ENCODE peak calls at places on chromosomes 7 and 10, in seven cellular contexts. N is breast epithelium, C is lower lobe of right lung, P is mesendoderm, T is right atrium auricular region, M is HCT116, G is Caco-2. F is an unnamed sample.

GRCh38 chr7:1377111-1377909 is 82.0 kb downstream of the MICALL2 start:
- DNase-seq in N (no peak), C (no peak), P (no peak), T (no peak), M (no peak), G (no peak), F (no peak)

GRCh38 chr10:122344741-122345258 is 29.7 kb upstream of the PLEKHA1 start:
- DNase-seq in N (no peak), C (no peak), P (no peak), T (no peak), M (peak; percentile 46), G (no peak), F (no peak)

GRCh38 chr7:130491841-130492518 is at the start of gene MEST:
- DNase-seq in N (no peak), C (peak; percentile 43), P (no peak), T (no peak), M (no peak), G (no peak), F (no peak)

GRCh38 chr10:117899181-117899683 is 147.5 kb downstream of the RAB11FIP2 start:
- DNase-seq in N (no peak), C (no peak), P (no peak), T (no peak), M (no peak), G (no peak), F (no peak)

GRCh38 chr7:100957832-100958421 is 8.6 kb downstream of the MUC3A start:
- DNase-seq in N (no peak), C (no peak), P (no peak), T (no peak), M (no peak), G (no peak), F (no peak)

GRCh38 chr10:67017218-67017617 is 91.4 kb downstream of the LRRTM3 start:
- DNase-seq in N (no peak), C (no peak), P (no peak), T (no peak), M (no peak), G (no peak), F (no peak)

GRCh38 chr7:43077732-43078391 is 34.6 kb upstream of the HECW1 start:
- DNase-seq in N (no peak), C (no peak), P (peak; percentile 87), T (no peak), M (peak; percentile 59), G (peak; percentile 29), F (no peak)

GRCh38 chr7:94633025-94633341 is 22.9 kb downstream of the SGCE start:
- DNase-seq in N (no peak), C (no peak), P (no peak), T (no peak), M (no peak), G (no peak), F (no peak)

GRCh38 chr7:127882313-127882920 is 148.8 kb downstream of the LRRC4 start:
- DNase-seq in N (no peak), C (no peak), P (no peak), T (no peak), M (no peak), G (no peak), F (no peak)

GRCh38 chr7:102434039-102434481 is 685 bp downstream of the ORAI2 start:
- DNase-seq in N (no peak), C (no peak), P (no peak), T (no peak), M (no peak), G (no peak), F (no peak)

GRCh38 chr7:48938539-48938938 is 14.2 kb downstream of the CDC14C start:
- DNase-seq in N (no peak), C (no peak), P (no peak), T (peak; percentile 65), M (no peak), G (no peak), F (no peak)

GRCh38 chr10:124636271-124636993 is 107.7 kb downstream of the FAM53B start:
- DNase-seq in N (no peak), C (no peak), P (no peak), T (no peak), M (no peak), G (no peak), F (no peak)

GRCh38 chr10:45368181-45368580 is 5.8 kb upstream of the ALOX5 start:
- DNase-seq in N (no peak), C (no peak), P (no peak), T (no peak), M (no peak), G (no peak), F (no peak)

GRCh38 chr10:96740579-96741281 is 20.4 kb upstream of the PIK3AP1 start:
- DNase-seq in N (no peak), C (peak; percentile 87), P (no peak), T (peak; percentile 65), M (no peak), G (no peak), F (no peak)

GRCh38 chr10:88272186-88272585 is 310.9 kb downstream of the RNLS start:
- DNase-seq in N (no peak), C (no peak), P (no peak), T (no peak), M (no peak), G (no peak), F (no peak)

GRCh38 chr7:29588212-29588611 is 24.6 kb downstream of the PRR15 start:
- DNase-seq in N (no peak), C (no peak), P (no peak), T (no peak), M (no peak), G (no peak), F (no peak)

GRCh38 chr10:121608669-121609190 is 10.5 kb upstream of the FGFR2 start:
- DNase-seq in N (peak; percentile 75), C (peak; percentile 66), P (peak; percentile 46), T (no peak), M (peak; percentile 43), G (peak; percentile 74), F (no peak)

GRCh38 chr7:95776561-95777185 is 4.3 kb downstream of the DYNC1I1 start:
- DNase-seq in N (no peak), C (no peak), P (no peak), T (no peak), M (no peak), G (no peak), F (no peak)

GRCh38 chr10:70293169-70293813 is 9.5 kb upstream of the NPFFR1 start:
- DNase-seq in N (no peak), C (no peak), P (peak; percentile 7), T (no peak), M (no peak), G (no peak), F (no peak)

GRCh38 chr7:112420236-112420945 is 29.9 kb upstream of the IFRD1 start:
- DNase-seq in N (no peak), C (no peak), P (no peak), T (no peak), M (no peak), G (no peak), F (peak; percentile 72)
- H3K4me3 ChIP-seq in N (peak overlapping the region; percentile 25), C (no peak overlapping the region), P (no peak overlapping the region), T (no peak overlapping the region), M (no peak overlapping the region), G (no peak overlapping the region), F (no peak overlapping the region)

GRCh38 chr7:131692131-131692960 is 135.9 kb upstream of the PODXL start:
- DNase-seq in N (no peak), C (peak; percentile 52), P (peak; percentile 79), T (peak; percentile 60), M (peak; percentile 23), G (peak; percentile 67), F (peak; percentile 13)

GRCh38 chr7:131688738-131689661 is 132.6 kb upstream of the PODXL start:
- DNase-seq in N (no peak), C (no peak), P (peak; percentile 86), T (peak; percentile 75), M (peak; percentile 23), G (peak; percentile 85), F (peak; percentile 10)

GRCh38 chr7:131689662-131690234 is 133.3 kb upstream of the PODXL start:
- DNase-seq in N (no peak), C (no peak), P (no peak), T (peak; percentile 28), M (no peak), G (no peak), F (no peak)

GRCh38 chr7:131690446-131690845 is 134.0 kb upstream of the PODXL start:
- DNase-seq in N (no peak), C (no peak), P (no peak), T (no peak), M (no peak), G (no peak), F (no peak)

DNA sequence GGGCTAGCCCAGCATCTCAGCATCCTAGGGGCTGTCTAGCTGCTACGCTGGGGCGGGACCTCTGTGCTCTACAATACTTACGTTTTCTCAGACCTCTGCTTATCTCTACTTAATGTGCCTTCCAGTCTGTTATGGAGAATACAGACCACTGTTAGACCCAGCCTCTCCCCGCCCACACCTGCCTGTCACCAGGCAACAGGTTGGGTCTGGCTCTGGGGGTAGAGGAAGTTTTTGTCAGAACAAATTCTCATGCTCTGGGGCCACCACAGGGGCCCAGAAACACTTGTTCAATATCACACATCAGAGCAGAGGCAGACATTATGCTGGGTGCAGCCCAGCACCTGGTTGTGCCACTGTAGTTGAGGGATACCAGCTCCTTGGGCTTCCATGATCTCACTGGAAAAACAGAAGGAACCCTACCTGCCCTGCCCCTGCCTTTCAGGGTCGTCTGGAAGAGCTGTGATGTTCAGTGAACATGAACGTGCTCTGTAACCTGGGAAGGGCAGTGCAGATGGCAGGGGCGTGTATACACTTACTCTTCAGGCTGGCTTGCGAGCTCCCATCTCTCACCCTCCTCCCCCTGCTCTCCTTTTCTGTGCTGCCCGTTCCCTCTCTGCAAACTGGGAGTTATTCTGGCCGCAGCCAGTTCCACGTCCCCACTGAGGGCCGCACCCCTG is 135.2 kb upstream of the PODXL start:
- DNase-seq in N (no peak), C (no peak), P (no peak), T (peak; percentile 23), M (no peak), G (no peak), F (no peak)
- H3K4me3 ChIP-seq in N (no peak overlapping the region), C (no peak overlapping the region), P (no peak overlapping the region), T (no peak overlapping the region), M (no peak overlapping the region), G (no peak overlapping the region), F (no peak overlapping the region)

GRCh38 chr7:150432915-150433892 is 17.2 kb upstream of the GIMAP8 start:
- DNase-seq in N (no peak), C (no peak), P (no peak), T (peak; percentile 57), M (no peak), G (no peak), F (no peak)
- H3K4me3 ChIP-seq in N (no peak overlapping the region), C (peak overlapping the region; percentile 23), P (no peak overlapping the region), T (no peak overlapping the region), M (no peak overlapping the region), G (no peak overlapping the region), F (no peak overlapping the region)

DNA sequence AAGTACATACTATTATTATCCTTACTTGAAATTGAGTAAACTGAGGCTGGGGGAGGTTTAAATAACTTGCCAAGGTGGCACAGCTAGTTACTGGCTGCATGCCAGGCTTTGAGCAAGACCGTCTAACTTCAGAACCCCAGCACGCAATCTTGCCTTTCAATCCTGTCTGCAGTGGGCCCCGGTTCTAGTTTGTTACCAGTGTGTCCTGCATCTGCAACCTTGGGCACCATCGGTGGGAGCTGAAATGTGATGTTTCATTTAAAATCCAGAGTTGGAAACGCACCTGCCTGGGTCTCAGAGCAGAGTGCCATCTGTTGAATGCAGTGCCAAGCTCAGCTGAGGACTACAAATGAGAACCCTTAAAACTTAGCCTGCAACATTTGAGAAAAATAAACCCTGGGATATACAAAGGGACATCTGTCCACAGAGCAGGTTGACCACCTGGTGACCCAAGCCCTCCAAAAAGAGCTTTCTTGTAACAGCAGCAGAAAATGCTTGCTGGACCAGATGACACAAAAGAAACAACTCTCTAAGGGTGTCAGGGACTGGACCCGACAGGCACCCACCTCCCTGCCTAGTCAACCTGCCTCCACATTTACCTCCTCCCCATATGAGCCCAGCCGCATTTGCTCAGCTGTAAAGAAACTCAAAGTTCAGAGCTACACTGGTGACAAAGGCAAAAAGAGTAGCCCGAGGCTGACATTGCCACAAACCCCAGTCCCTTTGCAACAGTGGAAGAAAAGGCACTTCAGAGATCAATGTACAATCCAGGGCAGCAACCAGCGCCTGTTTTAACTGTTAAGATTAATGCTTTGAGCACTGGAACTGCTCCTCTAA is 1.7 kb downstream of the SH3PXD2A start:
- DNase-seq in N (no peak), C (no peak), P (no peak), T (no peak), M (no peak), G (no peak), F (no peak)
- H3K4me3 ChIP-seq in N (peak overlapping the region; percentile 79), C (peak overlapping the region; percentile 73), P (peak overlapping the region; percentile 75), T (peak overlapping the region; percentile 76), M (no peak overlapping the region), G (peak overlapping the region; percentile 51), F (no peak overlapping the region)